ENCODE peak calls at places on chromosome 17, in ten cellular contexts. One of them, this sample, is unnamed. For H3K4me1, the result is how much of the 10 kb centered on the place peaks cover.

GRCh38 chr17:35841505-35841904 is 27.2 kb downstream of the HEATR9 start:
- DNase-seq in PC-9: no peak
- DNase-seq in GM23338: no peak
- DNase-seq in mammary epithelial cell: no peak
- DNase-seq in PC-3: no peak
- DNase-seq in MM.1S: no peak
- DNase-seq in neural progenitor cell: no peak
- DNase-seq in H1: no peak
- DNase-seq in HCT116: no peak
- DNase-seq in GM12878: no peak
- DNase-seq in this sample: no peak

GRCh38 chr17:78697122-78697845 is 84.8 kb downstream of the CYTH1 start:
- DNase-seq in PC-9: no peak
- DNase-seq in GM23338: no peak
- DNase-seq in mammary epithelial cell: no peak
- DNase-seq in PC-3: peak
- DNase-seq in MM.1S: no peak
- DNase-seq in neural progenitor cell: no peak
- DNase-seq in H1: no peak
- DNase-seq in HCT116: no peak
- DNase-seq in GM12878: no peak
- DNase-seq in this sample: no peak

GRCh38 chr17:2878751-2879254 is 82.6 kb downstream of the RAP1GAP2 start:
- DNase-seq in PC-9: no peak
- DNase-seq in GM23338: no peak
- DNase-seq in mammary epithelial cell: no peak
- DNase-seq in PC-3: no peak
- DNase-seq in MM.1S: no peak
- DNase-seq in neural progenitor cell: no peak
- DNase-seq in H1: no peak
- DNase-seq in HCT116: no peak
- DNase-seq in GM12878: no peak
- DNase-seq in this sample: no peak

GRCh38 chr17:11298401-11298800 is 57.4 kb downstream of the SHISA6 start:
- DNase-seq in PC-9: no peak
- DNase-seq in GM23338: no peak
- DNase-seq in mammary epithelial cell: no peak
- DNase-seq in PC-3: no peak
- DNase-seq in MM.1S: no peak
- DNase-seq in neural progenitor cell: no peak
- DNase-seq in H1: no peak
- DNase-seq in HCT116: no peak
- DNase-seq in GM12878: no peak
- DNase-seq in this sample: no peak

GRCh38 chr17:77424585-77425344 is 284.0 kb downstream of the SEC14L1 start:
- DNase-seq in PC-9: no peak
- DNase-seq in GM23338: no peak
- DNase-seq in mammary epithelial cell: no peak
- DNase-seq in PC-3: no peak
- DNase-seq in MM.1S: no peak
- DNase-seq in neural progenitor cell: no peak
- DNase-seq in H1: no peak
- DNase-seq in HCT116: no peak
- DNase-seq in GM12878: no peak
- DNase-seq in this sample: no peak

GRCh38 chr17:76408037-76408849 is 23.8 kb downstream of the SPHK1 start:
- DNase-seq in PC-9: peak
- DNase-seq in GM23338: peak
- DNase-seq in mammary epithelial cell: peak
- DNase-seq in PC-3: peak
- DNase-seq in MM.1S: peak
- DNase-seq in neural progenitor cell: peak
- DNase-seq in H1: peak
- DNase-seq in HCT116: peak
- DNase-seq in GM12878: no peak
- DNase-seq in this sample: peak

GRCh38 chr17:50613596-50613995 is 21.1 kb upstream of the ABCC3 start:
- DNase-seq in PC-9: no peak
- DNase-seq in GM23338: no peak
- DNase-seq in mammary epithelial cell: no peak
- DNase-seq in PC-3: no peak
- DNase-seq in MM.1S: no peak
- DNase-seq in neural progenitor cell: peak
- DNase-seq in H1: no peak
- DNase-seq in HCT116: no peak
- DNase-seq in GM12878: no peak
- DNase-seq in this sample: no peak

GRCh38 chr17:70021726-70022125 is 53.3 kb upstream of the KCNJ16 start:
- DNase-seq in PC-9: no peak
- DNase-seq in GM23338: peak
- DNase-seq in mammary epithelial cell: no peak
- DNase-seq in PC-3: no peak
- DNase-seq in MM.1S: no peak
- DNase-seq in neural progenitor cell: no peak
- DNase-seq in H1: no peak
- DNase-seq in HCT116: no peak
- DNase-seq in GM12878: no peak
- DNase-seq in this sample: no peak

GRCh38 chr17:76204277-76204676 is 36.0 kb downstream of the RNF157 start:
- DNase-seq in PC-9: no peak
- DNase-seq in GM23338: no peak
- DNase-seq in mammary epithelial cell: peak
- DNase-seq in PC-3: peak
- DNase-seq in MM.1S: no peak
- DNase-seq in neural progenitor cell: no peak
- DNase-seq in H1: no peak
- DNase-seq in HCT116: no peak
- DNase-seq in GM12878: no peak
- DNase-seq in this sample: no peak

GRCh38 chr17:1455291-1455747 is 713 bp downstream of the CRK start:
- DNase-seq in PC-9: peak
- DNase-seq in GM23338: peak
- DNase-seq in mammary epithelial cell: peak
- DNase-seq in PC-3: peak
- DNase-seq in MM.1S: peak
- DNase-seq in neural progenitor cell: peak
- DNase-seq in H1: peak
- DNase-seq in HCT116: no peak
- DNase-seq in GM12878: no peak
- DNase-seq in this sample: peak

GRCh38 chr17:61593404-61593803 is 2.4 kb upstream of the NACA2 start:
- DNase-seq in PC-9: no peak
- DNase-seq in GM23338: no peak
- DNase-seq in mammary epithelial cell: no peak
- DNase-seq in PC-3: no peak
- DNase-seq in MM.1S: no peak
- DNase-seq in neural progenitor cell: no peak
- DNase-seq in H1: no peak
- DNase-seq in HCT116: no peak
- DNase-seq in GM12878: no peak
- DNase-seq in this sample: no peak

GRCh38 chr17:38742431-38743308 is 5.5 kb downstream of the PCGF2 start:
- DNase-seq in PC-9: no peak
- DNase-seq in GM23338: no peak
- DNase-seq in mammary epithelial cell: peak
- DNase-seq in PC-3: no peak
- DNase-seq in MM.1S: no peak
- DNase-seq in neural progenitor cell: no peak
- DNase-seq in H1: no peak
- DNase-seq in HCT116: no peak
- DNase-seq in GM12878: no peak
- DNase-seq in this sample: no peak

GRCh38 chr17:81420769-81421462 is 25.7 kb downstream of the BAHCC1 start:
- DNase-seq in PC-9: no peak
- DNase-seq in GM23338: no peak
- DNase-seq in mammary epithelial cell: no peak
- DNase-seq in PC-3: no peak
- DNase-seq in MM.1S: no peak
- DNase-seq in neural progenitor cell: no peak
- DNase-seq in H1: no peak
- DNase-seq in HCT116: no peak
- DNase-seq in GM12878: no peak
- DNase-seq in this sample: no peak

DNA sequence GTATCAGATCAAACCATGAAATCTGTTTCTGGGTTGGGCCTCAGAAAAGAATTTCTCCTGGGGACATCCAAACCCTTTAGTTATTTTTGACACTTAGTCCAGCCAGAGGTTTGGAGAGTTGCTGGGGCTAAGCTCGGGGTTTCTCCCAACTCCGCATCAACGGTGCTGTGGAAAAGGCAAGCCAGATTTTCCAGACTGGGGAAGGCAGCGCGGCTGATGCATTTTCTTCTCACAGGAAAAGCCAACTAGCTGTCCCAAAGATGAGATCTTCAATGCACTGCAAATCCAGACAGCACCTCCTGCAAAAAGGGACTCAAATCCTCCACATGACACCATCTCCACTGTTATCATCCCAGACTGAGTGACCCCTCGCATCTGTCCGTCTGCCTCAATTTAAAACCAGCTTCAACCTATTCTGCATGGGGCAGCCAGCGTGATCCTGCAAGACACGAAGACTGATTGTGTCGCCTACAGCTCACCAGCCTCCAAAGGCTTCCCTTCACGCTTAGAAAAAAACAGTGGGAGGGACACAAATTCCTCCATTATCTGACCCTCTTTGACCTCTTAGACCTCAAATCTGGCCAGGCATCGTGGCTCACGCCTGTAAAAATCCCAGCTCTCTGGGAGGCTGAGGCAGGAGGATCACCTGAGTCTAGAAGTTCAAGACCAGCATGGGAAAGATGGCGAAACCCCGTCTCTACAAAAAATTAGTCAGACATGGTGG is 62.0 kb downstream of the GAS7 start:
- DNase-seq in PC-9: no peak
- DNase-seq in GM23338: no peak
- DNase-seq in mammary epithelial cell: no peak
- DNase-seq in PC-3: no peak
- DNase-seq in MM.1S: no peak
- DNase-seq in neural progenitor cell: no peak
- DNase-seq in H1: no peak
- DNase-seq in HCT116: no peak
- DNase-seq in GM12878: no peak
- DNase-seq in this sample: no peak
- H3K4me2 ChIP-seq in PC-9: no peak
- H3K4me2 ChIP-seq in GM23338: no peak
- H3K4me2 ChIP-seq in mammary epithelial cell: no peak
- H3K4me2 ChIP-seq in PC-3: no peak
- H3K4me2 ChIP-seq in MM.1S: no peak
- H3K4me2 ChIP-seq in neural progenitor cell: no peak
- H3K4me2 ChIP-seq in H1: no peak
- H3K4me2 ChIP-seq in HCT116: no peak
- H3K4me2 ChIP-seq in GM12878: no peak
- H3K4me2 ChIP-seq in this sample: peak

GRCh38 chr17:17508641-17509591 is 12.7 kb upstream of the RASD1 start:
- DNase-seq in PC-9: no peak
- DNase-seq in GM23338: no peak
- DNase-seq in mammary epithelial cell: no peak
- DNase-seq in PC-3: no peak
- DNase-seq in MM.1S: no peak
- DNase-seq in neural progenitor cell: no peak
- DNase-seq in H1: no peak
- DNase-seq in HCT116: no peak
- DNase-seq in GM12878: no peak
- DNase-seq in this sample: no peak
- H3K4me1 ChIP-seq in PC-9: under half
- H3K4me1 ChIP-seq in GM23338: under half
- H3K4me1 ChIP-seq in mammary epithelial cell: under half
- H3K4me1 ChIP-seq in PC-3: under half
- H3K4me1 ChIP-seq in MM.1S: under half
- H3K4me1 ChIP-seq in neural progenitor cell: under half
- H3K4me1 ChIP-seq in H1: under half
- H3K4me1 ChIP-seq in HCT116: under half
- H3K4me1 ChIP-seq in GM12878: under half
- H3K4me1 ChIP-seq in this sample: under half

DNA sequence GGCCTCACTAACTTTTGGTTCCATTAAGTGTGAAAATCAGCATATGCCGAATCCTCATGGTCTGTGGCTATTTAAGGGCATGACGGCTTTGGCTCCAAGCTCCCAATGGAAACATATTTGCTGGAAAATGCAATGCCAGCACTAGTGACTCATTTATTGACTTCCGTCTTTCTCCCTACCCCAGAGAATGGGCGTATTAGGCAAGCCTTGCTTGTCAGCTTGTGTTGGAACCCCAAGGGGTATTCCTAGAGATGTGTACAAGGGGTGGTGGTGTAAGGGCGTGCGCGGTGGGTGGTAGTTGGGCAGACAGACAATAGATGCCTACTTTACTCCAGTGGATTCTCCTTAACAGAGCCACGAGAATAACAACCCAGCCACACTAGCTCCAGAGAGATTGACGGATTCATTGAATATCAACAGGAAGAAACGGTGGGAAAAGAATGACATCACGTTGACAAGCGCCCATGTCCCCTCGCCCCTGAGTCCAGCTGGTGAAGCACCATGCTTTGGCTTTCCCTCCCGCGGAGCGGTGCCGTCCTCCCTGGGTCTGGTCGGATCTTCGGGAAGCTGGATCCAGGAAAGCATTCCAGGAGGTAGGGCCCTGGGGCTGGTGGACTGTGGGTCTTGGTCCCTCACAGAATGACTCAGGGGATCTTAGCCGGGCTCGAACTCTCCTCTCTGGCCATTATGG is 10.3 kb downstream of the CD300LB start:
- DNase-seq in PC-9: no peak
- DNase-seq in GM23338: no peak
- DNase-seq in mammary epithelial cell: no peak
- DNase-seq in PC-3: peak
- DNase-seq in MM.1S: no peak
- DNase-seq in neural progenitor cell: no peak
- DNase-seq in H1: no peak
- DNase-seq in HCT116: no peak
- DNase-seq in GM12878: no peak
- DNase-seq in this sample: no peak
- TF ChIP-seq EZH2 in PC-9: no peak
- TF ChIP-seq EZH2 in GM23338: no peak
- TF ChIP-seq EZH2 in mammary epithelial cell: no peak
- TF ChIP-seq EZH2 in PC-3: no peak
- TF ChIP-seq EZH2 in MM.1S: no peak
- TF ChIP-seq EZH2 in neural progenitor cell: no peak
- TF ChIP-seq EZH2 in H1: no peak
- TF ChIP-seq EZH2 in HCT116: no peak
- TF ChIP-seq EZH2 in GM12878: no peak
- TF ChIP-seq EZH2 in this sample: no peak

DNA sequence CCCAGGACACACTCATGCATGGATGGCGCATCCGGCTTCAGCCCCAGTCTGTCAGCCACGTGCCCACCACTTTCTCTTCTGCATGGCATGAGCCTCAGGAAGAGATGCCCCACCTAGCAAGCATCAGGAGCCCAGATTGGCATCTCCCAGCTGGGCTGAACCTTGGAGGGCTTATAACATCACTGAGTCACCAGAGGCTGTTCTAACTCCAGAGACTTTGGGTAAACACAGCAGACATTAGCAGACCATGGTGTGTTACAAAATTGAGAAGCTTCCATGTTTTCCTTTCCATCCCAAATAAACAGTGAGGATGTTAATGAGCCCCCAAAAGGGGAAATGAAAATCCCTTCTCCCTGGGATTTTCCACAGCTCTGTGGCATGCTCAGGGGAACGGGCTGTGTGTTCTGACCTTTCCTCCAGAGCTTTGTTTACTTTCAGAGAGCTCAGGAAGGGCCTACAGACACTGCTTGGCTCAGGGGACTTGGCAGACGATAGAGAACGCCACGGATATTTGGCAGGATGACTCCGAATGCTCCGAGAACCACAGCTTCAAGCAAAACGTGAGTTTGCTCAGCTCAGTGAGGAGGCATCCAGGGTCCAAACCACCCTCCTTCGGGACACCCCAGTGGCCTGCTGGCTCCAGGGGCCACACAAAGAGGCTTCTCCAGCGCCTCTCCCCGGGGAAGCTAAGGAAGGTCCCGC is 16.5 kb downstream of the GLP2R start:
- DNase-seq in PC-9: no peak
- DNase-seq in GM23338: no peak
- DNase-seq in mammary epithelial cell: no peak
- DNase-seq in PC-3: peak
- DNase-seq in MM.1S: no peak
- DNase-seq in neural progenitor cell: no peak
- DNase-seq in H1: no peak
- DNase-seq in HCT116: no peak
- DNase-seq in GM12878: no peak
- DNase-seq in this sample: no peak
- H3K4me2 ChIP-seq in PC-9: no peak
- H3K4me2 ChIP-seq in GM23338: no peak
- H3K4me2 ChIP-seq in mammary epithelial cell: no peak
- H3K4me2 ChIP-seq in PC-3: peak
- H3K4me2 ChIP-seq in MM.1S: no peak
- H3K4me2 ChIP-seq in neural progenitor cell: no peak
- H3K4me2 ChIP-seq in H1: no peak
- H3K4me2 ChIP-seq in HCT116: no peak
- H3K4me2 ChIP-seq in GM12878: no peak
- H3K4me2 ChIP-seq in this sample: no peak